ENCODE peak calls at places on chromosomes 12 and 14, in nine cellular contexts. H, S, C, Y, G, D, V, W and M are unnamed samples.

GRCh38 chr12:115135800-115136211 is 451.8 kb upstream of the TBX3 start:
- DNase-seq in H (no peak), S (no peak), C (peak; percentile 91), Y (peak; percentile 70), G (no peak), D (peak; percentile 36), V (peak; percentile 89), W (peak; percentile 15), M (peak; percentile 75)

GRCh38 chr12:112927475-112927874 is 10.8 kb upstream of the OAS3 start:
- DNase-seq in H (no peak), S (no peak), C (no peak), Y (no peak), G (no peak), D (no peak), V (no peak), W (no peak), M (no peak)

GRCh38 chr12:79206871-79207270 is 342.3 kb downstream of the SYT1 start:
- DNase-seq in H (no peak), S (no peak), C (no peak), Y (no peak), G (no peak), D (no peak), V (no peak), W (no peak), M (no peak)

GRCh38 chr14:66140213-66140918 is 345.8 kb upstream of the CCDC196 start:
- DNase-seq in H (no peak), S (no peak), C (no peak), Y (no peak), G (no peak), D (no peak), V (no peak), W (no peak), M (no peak)

GRCh38 chr14:65211341-65211987 is 109.1 kb upstream of the MAX start:
- DNase-seq in H (no peak), S (no peak), C (no peak), Y (peak; percentile 85), G (no peak), D (no peak), V (no peak), W (no peak), M (peak; percentile 84)

GRCh38 chr12:132275110-132275531 is 54.3 kb downstream of the GALNT9 start:
- DNase-seq in H (no peak), S (no peak), C (peak; percentile 89), Y (peak; percentile 36), G (no peak), D (peak; percentile 20), V (no peak), W (no peak), M (peak; percentile 61)

GRCh38 chr12:123931686-123932321 is 40.8 kb downstream of the CCDC92 start:
- DNase-seq in H (peak; percentile 44), S (peak; percentile 46), C (peak; percentile 35), Y (no peak), G (no peak), D (no peak), V (no peak), W (no peak), M (no peak)

GRCh38 chr12:7190268-7191055 is 976 bp downstream of the PEX5 start:
- DNase-seq in H (no peak), S (peak; percentile 70), C (peak; percentile 84), Y (peak; percentile 11), G (no peak), D (no peak), V (peak; percentile 88), W (peak; percentile 44), M (no peak)

GRCh38 chr12:125453751-125454150 is 388.5 kb downstream of the AACS start:
- DNase-seq in H (no peak), S (no peak), C (no peak), Y (no peak), G (no peak), D (no peak), V (no peak), W (no peak), M (no peak)

GRCh38 chr12:2035421-2036080 is 17.2 kb upstream of the CACNA1C start:
- DNase-seq in H (no peak), S (no peak), C (no peak), Y (no peak), G (no peak), D (no peak), V (no peak), W (no peak), M (no peak)

GRCh38 chr14:71960620-71961353 is 28.6 kb downstream of the RGS6 start:
- DNase-seq in H (no peak), S (no peak), C (no peak), Y (no peak), G (no peak), D (no peak), V (no peak), W (no peak), M (no peak)

GRCh38 chr12:67222302-67222701 is 46.9 kb upstream of the CAND1 start:
- DNase-seq in H (no peak), S (no peak), C (no peak), Y (no peak), G (no peak), D (no peak), V (no peak), W (no peak), M (peak; percentile 65)

GRCh38 chr12:96878704-96879103 is 28.4 kb upstream of the NEDD1 start:
- DNase-seq in H (no peak), S (no peak), C (no peak), Y (peak; percentile 17), G (no peak), D (no peak), V (no peak), W (no peak), M (peak; percentile 77)

GRCh38 chr12:10241781-10242180 is 29.1 kb downstream of the GABARAPL1 start:
- DNase-seq in H (no peak), S (no peak), C (no peak), Y (no peak), G (no peak), D (no peak), V (no peak), W (no peak), M (no peak)

GRCh38 chr12:92030618-92031017 is 115.0 kb downstream of the BTG1 start:
- DNase-seq in H (peak; percentile 29), S (no peak), C (no peak), Y (peak; percentile 88), G (no peak), D (no peak), V (no peak), W (peak; percentile 37), M (peak; percentile 95)

GRCh38 chr12:117013726-117014125 is 85.5 kb downstream of the TESC start:
- DNase-seq in H (no peak), S (no peak), C (no peak), Y (no peak), G (no peak), D (no peak), V (no peak), W (no peak), M (peak; percentile 9)

GRCh38 chr14:76267322-76268012 is 108.5 kb upstream of the ESRRB start:
- DNase-seq in H (peak; percentile 67), S (no peak), C (peak; percentile 87), Y (peak; percentile 47), G (peak; percentile 1), D (no peak), V (peak; percentile 88), W (peak; percentile 73), M (peak; percentile 65)

GRCh38 chr12:95857799-95858198 is 953 bp upstream of the SNRPF start:
- DNase-seq in H (no peak), S (no peak), C (no peak), Y (no peak), G (no peak), D (no peak), V (no peak), W (no peak), M (no peak)

DNA sequence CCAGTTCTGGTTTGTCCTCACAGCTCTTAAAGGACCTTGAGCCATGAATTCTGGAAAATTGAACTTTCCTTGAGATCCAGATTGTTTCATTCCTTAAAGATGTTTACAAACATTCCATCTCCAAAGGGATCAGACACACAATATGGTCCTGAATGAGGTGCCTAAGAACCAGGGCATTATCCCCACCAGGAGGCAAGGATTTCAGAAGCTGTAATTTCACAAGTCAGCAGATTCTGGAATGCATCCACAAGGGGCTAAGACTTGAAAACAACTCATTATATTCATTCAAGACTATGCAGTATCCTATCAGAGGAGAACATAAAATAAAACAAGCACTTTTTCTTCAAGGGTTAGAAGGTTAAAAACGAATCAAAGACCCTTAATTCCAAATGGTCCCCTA is 15.1 kb downstream of the KCNH5 start:
- DNase-seq in H (no peak), S (no peak), C (no peak), Y (no peak), G (no peak), D (no peak), V (no peak), W (no peak), M (no peak)
- TF ChIP-seq CTCF in H (no peak), S (no peak), C (no peak), Y (no peak), G (no peak), D (no peak), V (no peak), W (no peak), M (no peak)

DNA sequence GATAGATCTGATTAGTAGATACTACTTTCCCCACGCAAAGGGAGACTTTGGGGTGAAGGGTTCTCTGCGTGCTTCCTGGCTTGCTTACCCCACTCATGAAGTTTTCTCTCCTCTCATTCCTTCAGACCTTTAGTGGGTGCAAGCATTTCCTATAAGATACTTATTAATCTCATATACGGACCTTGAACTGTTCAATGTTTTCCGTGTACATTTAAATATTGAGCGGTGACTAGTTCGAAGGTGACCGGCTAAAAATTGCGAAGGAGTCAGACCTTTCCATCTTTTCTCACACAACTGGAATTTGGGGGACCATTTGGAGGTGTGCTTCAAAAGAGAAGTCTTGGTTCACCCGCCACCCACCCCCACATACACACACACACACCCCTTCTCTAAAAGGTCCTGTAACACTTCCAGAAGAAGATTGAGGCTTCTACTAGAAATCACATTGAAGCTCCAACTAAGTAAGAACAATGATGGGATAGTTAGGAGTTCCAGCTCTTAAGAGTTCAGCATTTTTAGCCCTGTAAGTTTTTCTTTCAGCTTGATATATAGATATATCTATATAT is 6.1 kb upstream of the FOXG1 start:
- DNase-seq in H (no peak), S (no peak), C (no peak), Y (no peak), G (no peak), D (no peak), V (no peak), W (no peak), M (no peak)
- H3K4me3 ChIP-seq in H (no peak overlapping the region), S (no peak overlapping the region), C (no peak overlapping the region), Y (no peak overlapping the region), G (no peak overlapping the region), D (no peak overlapping the region), V (no peak overlapping the region), W (no peak overlapping the region), M (no peak overlapping the region)

DNA sequence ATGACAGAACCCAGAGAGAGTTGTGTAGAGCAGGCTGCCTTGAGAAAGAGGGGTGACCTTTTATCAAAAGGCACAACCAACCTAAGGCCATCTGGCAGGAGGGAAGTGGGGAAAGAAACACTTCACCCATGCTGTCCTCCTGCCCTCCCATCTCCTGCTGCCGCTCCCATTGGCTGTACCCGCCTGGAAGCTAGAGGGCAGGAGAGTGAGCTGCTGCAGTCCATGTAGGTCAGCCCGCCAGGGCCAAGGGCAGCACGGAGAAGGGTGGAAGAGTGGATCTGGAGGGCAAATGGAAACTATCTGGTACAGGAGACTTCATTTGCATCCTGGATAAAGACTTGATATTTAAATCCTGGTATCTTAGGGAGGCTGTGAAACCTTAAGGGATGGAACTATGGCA is 11.5 kb upstream of the CABP1 start:
- DNase-seq in H (no peak), S (no peak), C (peak; percentile 43), Y (no peak), G (no peak), D (no peak), V (no peak), W (no peak), M (no peak)
- TF ChIP-seq CTCF in H (no peak), S (no peak), C (no peak), Y (no peak), G (peak; percentile 45), D (peak; percentile 15), V (no peak), W (no peak), M (peak; percentile 18)

GRCh38 chr14:93430889-93431670 is at the start of gene UNC79:
- DNase-seq in H (no peak), S (no peak), C (no peak), Y (peak; percentile 0), G (no peak), D (no peak), V (no peak), W (no peak), M (peak; percentile 6)
- H3K4me3 ChIP-seq in H (no peak within 1 kb of the TSS), S (no peak within 1 kb of the TSS), C (peak within 1 kb of the TSS; percentile 49), Y (no peak within 1 kb of the TSS), G (no peak within 1 kb of the TSS), D (no peak within 1 kb of the TSS), V (no peak within 1 kb of the TSS), W (no peak within 1 kb of the TSS), M (peak within 1 kb of the TSS; percentile 14)